ENCODE peak calls at places on chromosomes 5 and 9, in nine cellular contexts. One of them, this sample, is unnamed.

GRCh38 chr5:168377525-168377924 is 86.1 kb downstream of the WWC1 start:
- DNase-seq in hippocampal formation: no peak
- DNase-seq in T47D: no peak
- DNase-seq in AG04449: no peak
- DNase-seq in NCI-H2227 treated with DMSO at 0.1 percent for 48 hours: no peak
- DNase-seq in non-pigmented ciliary epithelial cell: no peak
- DNase-seq in activated naive CD8-positive, alpha-beta T cell treated with anti-CD3 and anti-CD28 coated beads for 36 hours: no peak
- DNase-seq in T-helper 9 cell: no peak
- DNase-seq in RPMI7951: no peak
- DNase-seq in this sample: no peak

GRCh38 chr5:5882706-5883105 is 460.2 kb downstream of the ICE1 start:
- DNase-seq in T47D: no peak
- DNase-seq in AG04449: no peak
- DNase-seq in activated naive CD8-positive, alpha-beta T cell treated with anti-CD3 and anti-CD28 coated beads for 36 hours: no peak
- DNase-seq in T-helper 9 cell: no peak
- DNase-seq in NCI-H2227 treated with DMSO at 0.1 percent for 48 hours: no peak
- DNase-seq in RPMI7951: no peak
- DNase-seq in hippocampal formation: no peak
- DNase-seq in non-pigmented ciliary epithelial cell: no peak
- DNase-seq in this sample: no peak

GRCh38 chr5:5326126-5326758 is 96.2 kb upstream of the ICE1 start:
- DNase-seq in T47D: no peak
- DNase-seq in non-pigmented ciliary epithelial cell: no peak
- DNase-seq in AG04449: no peak
- DNase-seq in activated naive CD8-positive, alpha-beta T cell treated with anti-CD3 and anti-CD28 coated beads for 36 hours: no peak
- DNase-seq in RPMI7951: no peak
- DNase-seq in T-helper 9 cell: no peak
- DNase-seq in hippocampal formation: no peak
- DNase-seq in NCI-H2227 treated with DMSO at 0.1 percent for 48 hours: no peak
- DNase-seq in this sample: no peak

GRCh38 chr5:89128097-89128496 is 245.1 kb upstream of the MEF2C start:
- DNase-seq in RPMI7951: no peak
- DNase-seq in non-pigmented ciliary epithelial cell: no peak
- DNase-seq in NCI-H2227 treated with DMSO at 0.1 percent for 48 hours: no peak
- DNase-seq in hippocampal formation: no peak
- DNase-seq in activated naive CD8-positive, alpha-beta T cell treated with anti-CD3 and anti-CD28 coated beads for 36 hours: no peak
- DNase-seq in AG04449: no peak
- DNase-seq in T-helper 9 cell: no peak
- DNase-seq in T47D: no peak
- DNase-seq in this sample: no peak

GRCh38 chr5:145237843-145238242 is 597.3 kb downstream of the PRELID2 start:
- DNase-seq in activated naive CD8-positive, alpha-beta T cell treated with anti-CD3 and anti-CD28 coated beads for 36 hours: no peak
- DNase-seq in NCI-H2227 treated with DMSO at 0.1 percent for 48 hours: peak; percentile 3
- DNase-seq in T-helper 9 cell: no peak
- DNase-seq in non-pigmented ciliary epithelial cell: peak; percentile 28
- DNase-seq in AG04449: no peak
- DNase-seq in RPMI7951: no peak
- DNase-seq in hippocampal formation: no peak
- DNase-seq in T47D: peak; percentile 87
- DNase-seq in this sample: no peak

GRCh38 chr5:34674226-34674625 is 18.1 kb downstream of the RAI14 start:
- DNase-seq in T47D: no peak
- DNase-seq in NCI-H2227 treated with DMSO at 0.1 percent for 48 hours: no peak
- DNase-seq in non-pigmented ciliary epithelial cell: peak; percentile 89
- DNase-seq in AG04449: peak; percentile 92
- DNase-seq in RPMI7951: no peak
- DNase-seq in activated naive CD8-positive, alpha-beta T cell treated with anti-CD3 and anti-CD28 coated beads for 36 hours: no peak
- DNase-seq in hippocampal formation: no peak
- DNase-seq in T-helper 9 cell: no peak
- DNase-seq in this sample: no peak

GRCh38 chr5:79070002-79070567 is 518 bp downstream of the BHMT2 start:
- DNase-seq in RPMI7951: no peak
- DNase-seq in AG04449: no peak
- DNase-seq in activated naive CD8-positive, alpha-beta T cell treated with anti-CD3 and anti-CD28 coated beads for 36 hours: no peak
- DNase-seq in NCI-H2227 treated with DMSO at 0.1 percent for 48 hours: no peak
- DNase-seq in T47D: no peak
- DNase-seq in non-pigmented ciliary epithelial cell: no peak
- DNase-seq in hippocampal formation: no peak
- DNase-seq in T-helper 9 cell: no peak
- DNase-seq in this sample: no peak

GRCh38 chr5:5886812-5887486 is 464.5 kb downstream of the ICE1 start:
- DNase-seq in AG04449: no peak
- DNase-seq in T47D: peak; percentile 43
- DNase-seq in non-pigmented ciliary epithelial cell: no peak
- DNase-seq in NCI-H2227 treated with DMSO at 0.1 percent for 48 hours: no peak
- DNase-seq in hippocampal formation: no peak
- DNase-seq in activated naive CD8-positive, alpha-beta T cell treated with anti-CD3 and anti-CD28 coated beads for 36 hours: peak; percentile 64
- DNase-seq in T-helper 9 cell: peak; percentile 4
- DNase-seq in RPMI7951: no peak
- DNase-seq in this sample: no peak

GRCh38 chr5:160312139-160312959 is at the start of gene CCNJL:
- DNase-seq in T47D: peak; percentile 76
- DNase-seq in AG04449: no peak
- DNase-seq in RPMI7951: peak; percentile 59
- DNase-seq in activated naive CD8-positive, alpha-beta T cell treated with anti-CD3 and anti-CD28 coated beads for 36 hours: peak; percentile 18
- DNase-seq in T-helper 9 cell: no peak
- DNase-seq in non-pigmented ciliary epithelial cell: no peak
- DNase-seq in NCI-H2227 treated with DMSO at 0.1 percent for 48 hours: peak; percentile 33
- DNase-seq in hippocampal formation: peak; percentile 40
- DNase-seq in this sample: no peak

GRCh38 chr5:14228219-14228618 is 85.1 kb downstream of the TRIO start:
- DNase-seq in hippocampal formation: no peak
- DNase-seq in AG04449: no peak
- DNase-seq in non-pigmented ciliary epithelial cell: no peak
- DNase-seq in T-helper 9 cell: no peak
- DNase-seq in T47D: no peak
- DNase-seq in activated naive CD8-positive, alpha-beta T cell treated with anti-CD3 and anti-CD28 coated beads for 36 hours: no peak
- DNase-seq in RPMI7951: peak; percentile 46
- DNase-seq in NCI-H2227 treated with DMSO at 0.1 percent for 48 hours: no peak
- DNase-seq in this sample: no peak

GRCh38 chr9:97573482-97574073 is 59.6 kb downstream of the TSTD2 start:
- DNase-seq in RPMI7951: no peak
- DNase-seq in T47D: no peak
- DNase-seq in non-pigmented ciliary epithelial cell: no peak
- DNase-seq in T-helper 9 cell: no peak
- DNase-seq in activated naive CD8-positive, alpha-beta T cell treated with anti-CD3 and anti-CD28 coated beads for 36 hours: no peak
- DNase-seq in hippocampal formation: no peak
- DNase-seq in NCI-H2227 treated with DMSO at 0.1 percent for 48 hours: no peak
- DNase-seq in AG04449: no peak
- DNase-seq in this sample: no peak

GRCh38 chr5:2699231-2699630 is 52.2 kb downstream of the IRX2 start:
- DNase-seq in NCI-H2227 treated with DMSO at 0.1 percent for 48 hours: no peak
- DNase-seq in T47D: no peak
- DNase-seq in activated naive CD8-positive, alpha-beta T cell treated with anti-CD3 and anti-CD28 coated beads for 36 hours: no peak
- DNase-seq in non-pigmented ciliary epithelial cell: no peak
- DNase-seq in AG04449: no peak
- DNase-seq in T-helper 9 cell: no peak
- DNase-seq in hippocampal formation: no peak
- DNase-seq in RPMI7951: no peak
- DNase-seq in this sample: no peak

GRCh38 chr9:134491856-134492255 is 149.7 kb upstream of the COL5A1 start:
- DNase-seq in non-pigmented ciliary epithelial cell: no peak
- DNase-seq in NCI-H2227 treated with DMSO at 0.1 percent for 48 hours: no peak
- DNase-seq in activated naive CD8-positive, alpha-beta T cell treated with anti-CD3 and anti-CD28 coated beads for 36 hours: no peak
- DNase-seq in T47D: no peak
- DNase-seq in hippocampal formation: no peak
- DNase-seq in AG04449: no peak
- DNase-seq in T-helper 9 cell: no peak
- DNase-seq in RPMI7951: no peak
- DNase-seq in this sample: no peak

GRCh38 chr5:159899067-159900049 is 16.9 kb upstream of the ADRA1B start:
- DNase-seq in activated naive CD8-positive, alpha-beta T cell treated with anti-CD3 and anti-CD28 coated beads for 36 hours: no peak
- DNase-seq in RPMI7951: peak; percentile 81
- DNase-seq in non-pigmented ciliary epithelial cell: peak; percentile 45
- DNase-seq in NCI-H2227 treated with DMSO at 0.1 percent for 48 hours: no peak
- DNase-seq in hippocampal formation: no peak
- DNase-seq in T-helper 9 cell: no peak
- DNase-seq in T47D: no peak
- DNase-seq in AG04449: peak; percentile 65
- DNase-seq in this sample: no peak

GRCh38 chr5:67133217-67133616 is 63.4 kb downstream of the CD180 start:
- DNase-seq in RPMI7951: no peak
- DNase-seq in NCI-H2227 treated with DMSO at 0.1 percent for 48 hours: no peak
- DNase-seq in AG04449: no peak
- DNase-seq in T-helper 9 cell: no peak
- DNase-seq in T47D: no peak
- DNase-seq in hippocampal formation: no peak
- DNase-seq in non-pigmented ciliary epithelial cell: no peak
- DNase-seq in activated naive CD8-positive, alpha-beta T cell treated with anti-CD3 and anti-CD28 coated beads for 36 hours: no peak
- DNase-seq in this sample: no peak

GRCh38 chr9:17462869-17463464 is 115.9 kb upstream of the SH3GL2 start:
- DNase-seq in RPMI7951: peak; percentile 52
- DNase-seq in non-pigmented ciliary epithelial cell: peak; percentile 31
- DNase-seq in NCI-H2227 treated with DMSO at 0.1 percent for 48 hours: peak; percentile 49
- DNase-seq in hippocampal formation: peak; percentile 2
- DNase-seq in T-helper 9 cell: no peak
- DNase-seq in AG04449: peak; percentile 16
- DNase-seq in T47D: peak; percentile 53
- DNase-seq in activated naive CD8-positive, alpha-beta T cell treated with anti-CD3 and anti-CD28 coated beads for 36 hours: no peak
- DNase-seq in this sample: peak; percentile 9

GRCh38 chr9:34545497-34545896 is 22.7 kb upstream of the ENHO start:
- DNase-seq in activated naive CD8-positive, alpha-beta T cell treated with anti-CD3 and anti-CD28 coated beads for 36 hours: no peak
- DNase-seq in NCI-H2227 treated with DMSO at 0.1 percent for 48 hours: no peak
- DNase-seq in T47D: no peak
- DNase-seq in T-helper 9 cell: no peak
- DNase-seq in hippocampal formation: no peak
- DNase-seq in non-pigmented ciliary epithelial cell: no peak
- DNase-seq in RPMI7951: no peak
- DNase-seq in AG04449: no peak
- DNase-seq in this sample: no peak